ENCODE peak calls at places on chromosomes 6 and 20, in nine cellular contexts. One of them, this sample, is unnamed.

GRCh38 chr20:37615507-37616425 is 78.1 kb upstream of the CTNNBL1 start:
- DNase-seq in activated T-helper 1 cell treated with anti-CD3 and anti-CD28 coated beads, Interleukin-2, amount 50 U/mL, for 16 hours: peak; percentile 19
- DNase-seq in neural crest cell: peak; percentile 37
- DNase-seq in RKO: peak; percentile 53
- DNase-seq in CD8-positive, alpha-beta T cell: peak; percentile 43
- DNase-seq in iPS-NIHi11: peak; percentile 77
- DNase-seq in fibroblast of mammary gland: peak; percentile 6
- DNase-seq in naive B cell: peak; percentile 40
- DNase-seq in stimulated activated CD4-positive, alpha-beta T cell treated with anti-CD3 and anti-CD28 coated beads, Interleukin-15, amount 100 ng/mL, for 1 hour: peak; percentile 4
- DNase-seq in this sample: peak; percentile 7

GRCh38 chr6:162058281-162058875 is 669.2 kb downstream of the PRKN start:
- DNase-seq in fibroblast of mammary gland: peak; percentile 4
- DNase-seq in iPS-NIHi11: no peak
- DNase-seq in activated T-helper 1 cell treated with anti-CD3 and anti-CD28 coated beads, Interleukin-2, amount 50 U/mL, for 16 hours: no peak
- DNase-seq in neural crest cell: no peak
- DNase-seq in stimulated activated CD4-positive, alpha-beta T cell treated with anti-CD3 and anti-CD28 coated beads, Interleukin-15, amount 100 ng/mL, for 1 hour: no peak
- DNase-seq in naive B cell: no peak
- DNase-seq in CD8-positive, alpha-beta T cell: no peak
- DNase-seq in RKO: peak; percentile 1
- DNase-seq in this sample: no peak

GRCh38 chr6:13586936-13587542 is 12.6 kb downstream of the SIRT5 start:
- DNase-seq in RKO: no peak
- DNase-seq in naive B cell: no peak
- DNase-seq in iPS-NIHi11: no peak
- DNase-seq in stimulated activated CD4-positive, alpha-beta T cell treated with anti-CD3 and anti-CD28 coated beads, Interleukin-15, amount 100 ng/mL, for 1 hour: no peak
- DNase-seq in activated T-helper 1 cell treated with anti-CD3 and anti-CD28 coated beads, Interleukin-2, amount 50 U/mL, for 16 hours: no peak
- DNase-seq in CD8-positive, alpha-beta T cell: no peak
- DNase-seq in neural crest cell: no peak
- DNase-seq in fibroblast of mammary gland: no peak
- DNase-seq in this sample: no peak

GRCh38 chr20:20452254-20452676 is 84.4 kb downstream of the INSM1 start:
- DNase-seq in activated T-helper 1 cell treated with anti-CD3 and anti-CD28 coated beads, Interleukin-2, amount 50 U/mL, for 16 hours: peak; percentile 31
- DNase-seq in stimulated activated CD4-positive, alpha-beta T cell treated with anti-CD3 and anti-CD28 coated beads, Interleukin-15, amount 100 ng/mL, for 1 hour: no peak
- DNase-seq in RKO: peak; percentile 48
- DNase-seq in fibroblast of mammary gland: peak; percentile 76
- DNase-seq in iPS-NIHi11: peak; percentile 68
- DNase-seq in CD8-positive, alpha-beta T cell: peak; percentile 23
- DNase-seq in neural crest cell: peak; percentile 69
- DNase-seq in naive B cell: peak; percentile 26
- DNase-seq in this sample: peak; percentile 42

GRCh38 chr20:64006490-64006889 is 25.6 kb downstream of the PRPF6 start:
- DNase-seq in RKO: no peak
- DNase-seq in iPS-NIHi11: no peak
- DNase-seq in activated T-helper 1 cell treated with anti-CD3 and anti-CD28 coated beads, Interleukin-2, amount 50 U/mL, for 16 hours: no peak
- DNase-seq in CD8-positive, alpha-beta T cell: no peak
- DNase-seq in fibroblast of mammary gland: no peak
- DNase-seq in stimulated activated CD4-positive, alpha-beta T cell treated with anti-CD3 and anti-CD28 coated beads, Interleukin-15, amount 100 ng/mL, for 1 hour: no peak
- DNase-seq in naive B cell: no peak
- DNase-seq in neural crest cell: no peak
- DNase-seq in this sample: no peak

GRCh38 chr20:36084897-36085617 is 69.5 kb upstream of the EPB41L1 start:
- DNase-seq in naive B cell: no peak
- DNase-seq in CD8-positive, alpha-beta T cell: no peak
- DNase-seq in fibroblast of mammary gland: peak; percentile 76
- DNase-seq in iPS-NIHi11: no peak
- DNase-seq in stimulated activated CD4-positive, alpha-beta T cell treated with anti-CD3 and anti-CD28 coated beads, Interleukin-15, amount 100 ng/mL, for 1 hour: no peak
- DNase-seq in RKO: no peak
- DNase-seq in neural crest cell: no peak
- DNase-seq in activated T-helper 1 cell treated with anti-CD3 and anti-CD28 coated beads, Interleukin-2, amount 50 U/mL, for 16 hours: no peak
- DNase-seq in this sample: no peak

GRCh38 chr6:102114402-102114801 is 720.9 kb downstream of the GRIK2 start:
- DNase-seq in RKO: no peak
- DNase-seq in stimulated activated CD4-positive, alpha-beta T cell treated with anti-CD3 and anti-CD28 coated beads, Interleukin-15, amount 100 ng/mL, for 1 hour: no peak
- DNase-seq in iPS-NIHi11: peak; percentile 34
- DNase-seq in CD8-positive, alpha-beta T cell: no peak
- DNase-seq in neural crest cell: no peak
- DNase-seq in activated T-helper 1 cell treated with anti-CD3 and anti-CD28 coated beads, Interleukin-2, amount 50 U/mL, for 16 hours: no peak
- DNase-seq in naive B cell: no peak
- DNase-seq in fibroblast of mammary gland: no peak
- DNase-seq in this sample: no peak

GRCh38 chr6:77145244-77145643 is 318.0 kb downstream of the HTR1B start:
- DNase-seq in RKO: no peak
- DNase-seq in stimulated activated CD4-positive, alpha-beta T cell treated with anti-CD3 and anti-CD28 coated beads, Interleukin-15, amount 100 ng/mL, for 1 hour: no peak
- DNase-seq in activated T-helper 1 cell treated with anti-CD3 and anti-CD28 coated beads, Interleukin-2, amount 50 U/mL, for 16 hours: no peak
- DNase-seq in naive B cell: no peak
- DNase-seq in CD8-positive, alpha-beta T cell: no peak
- DNase-seq in neural crest cell: no peak
- DNase-seq in fibroblast of mammary gland: no peak
- DNase-seq in iPS-NIHi11: no peak
- DNase-seq in this sample: no peak

GRCh38 chr20:36472656-36473071 is 68.7 kb upstream of the MYL9 start:
- DNase-seq in activated T-helper 1 cell treated with anti-CD3 and anti-CD28 coated beads, Interleukin-2, amount 50 U/mL, for 16 hours: no peak
- DNase-seq in iPS-NIHi11: peak; percentile 80
- DNase-seq in CD8-positive, alpha-beta T cell: no peak
- DNase-seq in RKO: no peak
- DNase-seq in fibroblast of mammary gland: no peak
- DNase-seq in naive B cell: no peak
- DNase-seq in stimulated activated CD4-positive, alpha-beta T cell treated with anti-CD3 and anti-CD28 coated beads, Interleukin-15, amount 100 ng/mL, for 1 hour: no peak
- DNase-seq in neural crest cell: no peak
- DNase-seq in this sample: no peak

GRCh38 chr20:46022411-46023147 is 6.4 kb upstream of the SLC12A5 start:
- DNase-seq in stimulated activated CD4-positive, alpha-beta T cell treated with anti-CD3 and anti-CD28 coated beads, Interleukin-15, amount 100 ng/mL, for 1 hour: peak; percentile 48
- DNase-seq in naive B cell: peak; percentile 71
- DNase-seq in activated T-helper 1 cell treated with anti-CD3 and anti-CD28 coated beads, Interleukin-2, amount 50 U/mL, for 16 hours: peak; percentile 64
- DNase-seq in iPS-NIHi11: peak; percentile 76
- DNase-seq in fibroblast of mammary gland: peak; percentile 28
- DNase-seq in CD8-positive, alpha-beta T cell: peak; percentile 67
- DNase-seq in RKO: no peak
- DNase-seq in neural crest cell: peak; percentile 53
- DNase-seq in this sample: no peak